ENCODE peak calls at places on chromosomes 12 and 14, in seven cellular contexts. L is activated CD4-positive, alpha-beta T cell treated with anti-CD3 and anti-CD28 coated beads, Interleukin-2, amount 50 U/mL, for 1 hour; Z is uterus; V is AG08395; I is GM04504; P is NCI-H1092 treated with DMSO at 0.1 percent for 48 hours; Y is ELR. H is an unnamed sample.

GRCh38 chr14:75077794-75078193 is 8.4 kb downstream of the ZC2HC1C start:
- DNase-seq in P (no peak), Z (no peak), V (no peak), I (no peak), Y (no peak), L (no peak), H (no peak)

GRCh38 chr14:50116986-50117385 is 614 bp upstream of the VCPKMT start:
- DNase-seq in Z (no peak), I (no peak), P (no peak), V (no peak), Y (no peak), L (no peak), H (no peak)

GRCh38 chr14:88551936-88552565 is 2.8 kb downstream of the PTPN21 start:
- DNase-seq in Z (no peak), Y (peak; percentile 55), I (no peak), P (no peak), L (no peak), V (peak; percentile 22), H (peak; percentile 24)

GRCh38 chr12:107288414-107289125 is 195.2 kb upstream of the CRY1 start:
- DNase-seq in Y (no peak), L (no peak), V (no peak), I (no peak), P (no peak), Z (no peak), H (no peak)

GRCh38 chr12:94187351-94187750 is 39.0 kb downstream of the PLXNC1 start:
- DNase-seq in I (no peak), L (no peak), P (no peak), Y (no peak), Z (no peak), V (peak; percentile 39), H (no peak)

GRCh38 chr12:53181935-53182334 is 1.2 kb upstream of the CSAD start:
- DNase-seq in Z (no peak), I (no peak), V (no peak), Y (no peak), P (no peak), L (no peak), H (no peak)

GRCh38 chr12:107775093-107775721 is 703 bp downstream of the ASCL4 start:
- DNase-seq in Z (no peak), V (no peak), L (no peak), P (no peak), I (no peak), Y (no peak), H (no peak)

GRCh38 chr14:72679106-72679505 is 214.8 kb downstream of the DPF3 start:
- DNase-seq in Z (no peak), I (no peak), Y (peak; percentile 27), L (no peak), V (no peak), P (no peak), H (no peak)

GRCh38 chr12:30996752-30997151 is 70.2 kb downstream of the TSPAN11 start:
- DNase-seq in I (no peak), L (no peak), Z (no peak), P (no peak), V (no peak), Y (no peak), H (no peak)

GRCh38 chr14:32654106-32654505 is 284.6 kb upstream of the NPAS3 start:
- DNase-seq in Y (no peak), V (no peak), P (no peak), L (no peak), I (no peak), Z (no peak), H (no peak)

GRCh38 chr12:49231881-49232650 is 32.8 kb upstream of the TUBA1C start:
- DNase-seq in I (no peak), V (no peak), P (peak; percentile 63), L (no peak), Z (peak; percentile 32), Y (no peak), H (no peak)

GRCh38 chr12:48105321-48105866 is 485 bp downstream of the SENP1 start:
- DNase-seq in Y (no peak), P (peak; percentile 77), Z (no peak), L (peak; percentile 41), V (no peak), I (no peak), H (no peak)

GRCh38 chr12:124475295-124476010 is 92.0 kb downstream of the NCOR2 start:
- DNase-seq in Z (no peak), Y (no peak), I (no peak), L (no peak), P (no peak), V (no peak), H (no peak)

GRCh38 chr12:65609359-65609771 is 214.9 kb upstream of the HMGA2 start:
- DNase-seq in I (peak; percentile 54), L (no peak), P (no peak), Y (peak; percentile 96), V (peak; percentile 16), Z (no peak), H (no peak)

GRCh38 chr12:52871291-52871961 is 22.6 kb upstream of the KRT78 start:
- DNase-seq in Z (peak; percentile 26), V (peak; percentile 79), P (no peak), I (peak; percentile 83), Y (peak; percentile 87), L (no peak), H (no peak)

GRCh38 chr12:1644113-1644512 is 15.1 kb downstream of the WNT5B start:
- DNase-seq in V (no peak), P (peak; percentile 86), Z (no peak), I (no peak), Y (no peak), L (no peak), H (no peak)

GRCh38 chr12:42240131-42240750 is 2.2 kb upstream of the YAF2 start:
- DNase-seq in Z (no peak), I (no peak), P (no peak), Y (no peak), L (no peak), V (no peak), H (no peak)

GRCh38 chr14:99382781-99383456 is 97.7 kb downstream of the SETD3 start:
- DNase-seq in L (no peak), Y (peak; percentile 79), Z (no peak), V (no peak), P (no peak), I (no peak), H (no peak)

GRCh38 chr14:55416866-55417265 is 5.2 kb upstream of the ATG14 start:
- DNase-seq in P (no peak), Z (no peak), L (no peak), V (no peak), I (no peak), Y (peak; percentile 45), H (no peak)

GRCh38 chr12:120709976-120710804 is at the start of gene UNC119B:
- DNase-seq in P (peak; percentile 17), I (no peak), V (peak; percentile 85), Z (peak; percentile 48), L (peak; percentile 75), Y (peak; percentile 68), H (peak; percentile 62)

GRCh38 chr12:45674583-45674982 is 54.9 kb upstream of the ARID2 start:
- DNase-seq in L (no peak), I (peak; percentile 77), Z (peak; percentile 47), P (peak; percentile 4), Y (peak; percentile 96), V (peak; percentile 60), H (no peak)

GRCh38 chr12:54270345-54270744 is 9.6 kb downstream of the CBX5 start:
- DNase-seq in I (no peak), Z (no peak), P (no peak), V (no peak), Y (no peak), L (no peak), H (no peak)

GRCh38 chr12:109387425-109388166 is 39.9 kb downstream of the MYO1H start:
- DNase-seq in L (no peak), V (peak; percentile 14), Y (peak; percentile 67), I (no peak), P (no peak), Z (no peak), H (no peak)

GRCh38 chr14:98633380-98633779 is 638.6 kb downstream of the BCL11B start:
- DNase-seq in Y (no peak), I (no peak), L (no peak), P (peak; percentile 92), V (no peak), Z (no peak), H (peak; percentile 18)

GRCh38 chr14:91302391-91302790 is 57.9 kb upstream of the GPR68 start:
- DNase-seq in Y (no peak), L (no peak), Z (no peak), V (no peak), P (no peak), I (no peak), H (no peak)

GRCh38 chr14:91732859-91733477 is 1.1 kb upstream of the CATSPERB start:
- DNase-seq in L (no peak), I (no peak), Y (no peak), V (peak; percentile 16), P (no peak), Z (no peak), H (no peak)

GRCh38 chr14:60621386-60621785 is 27.9 kb downstream of the SIX1 start:
- DNase-seq in Z (no peak), I (no peak), Y (no peak), P (no peak), V (no peak), L (no peak), H (no peak)

GRCh38 chr12:47709277-47710048 is 3.6 kb upstream of the RPAP3 start:
- DNase-seq in Z (no peak), V (no peak), P (no peak), L (no peak), Y (no peak), I (no peak), H (no peak)

GRCh38 chr14:32193532-32193931 is 8.3 kb upstream of the RNU6-7 start:
- DNase-seq in L (no peak), Z (no peak), V (no peak), I (no peak), P (no peak), Y (no peak), H (no peak)

GRCh38 chr12:122891661-122892525 is 4.0 kb downstream of the VPS37B start:
- DNase-seq in L (no peak), Y (peak; percentile 89), P (no peak), Z (no peak), I (peak; percentile 60), V (peak; percentile 46), H (no peak)

GRCh38 chr14:38197001-38197760 is 10.5 kb upstream of the SSTR1 start:
- DNase-seq in Z (no peak), Y (peak; percentile 59), V (no peak), L (no peak), I (peak; percentile 60), P (no peak), H (no peak)

GRCh38 chr12:63668028-63668799 is at the start of gene DPY19L2:
- DNase-seq in L (peak; percentile 15), Y (peak; percentile 90), Z (peak; percentile 78), I (peak; percentile 16), P (peak; percentile 86), V (peak; percentile 16), H (peak; percentile 78)

GRCh38 chr12:78887008-78887407 is 22.4 kb downstream of the SYT1 start:
- DNase-seq in I (peak; percentile 11), L (no peak), Y (peak; percentile 91), Z (no peak), P (no peak), V (peak; percentile 3), H (no peak)

GRCh38 chr12:28104893-28105864 is 85.1 kb upstream of the CCDC91 start:
- DNase-seq in Y (no peak), P (no peak), Z (no peak), V (no peak), I (no peak), L (no peak), H (no peak)

GRCh38 chr12:25556136-25556535 is 3.1 kb upstream of the LMNTD1 start:
- DNase-seq in Z (no peak), V (no peak), P (no peak), I (no peak), Y (no peak), L (no peak), H (no peak)

GRCh38 chr12:57239587-57240068 is 10.1 kb downstream of the SHMT2 start:
- DNase-seq in P (peak; percentile 47), Y (no peak), I (no peak), Z (no peak), L (no peak), V (no peak), H (no peak)

GRCh38 chr14:84453541-84453940 is 1076.4 kb upstream of the FLRT2 start:
- DNase-seq in Z (no peak), L (no peak), I (peak; percentile 3), Y (no peak), P (no peak), V (peak; percentile 19), H (no peak)

H was measured in prostate gland.